ENCODE peak calls at places on chromosomes 3 and 15, in ten cellular contexts. D is astrocyte, I is A673, E is mammary epithelial cell, Z is brain microvascular endothelial cell, G is lower lobe of right lung, U is epithelial cell of prostate, M is IMR-90, S is GM23248, P is kidney. H is an unnamed sample.

GRCh38 chr15:33722005-33722672 is 246.2 kb upstream of the CHRM5 start:
- DNase-seq in D (peak; percentile 67), I (no peak), E (peak; percentile 81), Z (peak; percentile 37), G (no peak), U (peak; percentile 79), M (peak; percentile 77), S (peak; percentile 83), P (no peak), H (no peak)

GRCh38 chr15:66655997-66656396 is 46.0 kb upstream of the SMAD6 start:
- DNase-seq in D (no peak), I (no peak), E (peak; percentile 19), Z (no peak), G (no peak), U (no peak), M (no peak), S (no peak), P (no peak), H (no peak)

GRCh38 chr3:184399410-184399809 is 19.6 kb downstream of the CHRD start:
- DNase-seq in D (peak; percentile 93), I (no peak), E (no peak), Z (peak; percentile 90), G (no peak), U (peak; percentile 3), M (peak; percentile 96), S (peak; percentile 96), P (no peak), H (no peak)

GRCh38 chr3:194869482-194870169 is 183.9 kb downstream of the FAM43A start:
- DNase-seq in D (peak; percentile 53), I (peak; percentile 53), E (peak; percentile 64), Z (peak; percentile 49), G (no peak), U (peak; percentile 72), M (peak; percentile 96), S (peak; percentile 75), P (no peak), H (no peak)

GRCh38 chr3:197297476-197298340 is 704 bp downstream of the DLG1 start:
- DNase-seq in D (peak; percentile 74), I (peak; percentile 96), E (peak; percentile 88), Z (peak; percentile 77), G (peak; percentile 93), U (no peak), M (peak; percentile 82), S (peak; percentile 94), P (peak; percentile 96), H (peak; percentile 97)

GRCh38 chr15:26260517-26261133 is 397.5 kb upstream of the ATP10A start:
- DNase-seq in D (no peak), I (peak; percentile 9), E (no peak), Z (no peak), G (no peak), U (no peak), M (peak; percentile 22), S (peak; percentile 58), P (no peak), H (no peak)

GRCh38 chr3:48595075-48595525 is at the start of gene COL7A1:
- DNase-seq in D (no peak), I (peak; percentile 32), E (no peak), Z (no peak), G (no peak), U (no peak), M (no peak), S (peak; percentile 51), P (no peak), H (no peak)

GRCh38 chr15:59158701-59159034 is 48.0 kb upstream of the LDHAL6B start:
- DNase-seq in D (no peak), I (no peak), E (no peak), Z (no peak), G (peak; percentile 84), U (no peak), M (no peak), S (no peak), P (peak; percentile 72), H (no peak)

GRCh38 chr3:126654571-126655393 is at the start of gene TXNRD3:
- DNase-seq in D (peak; percentile 43), I (peak; percentile 59), E (peak; percentile 75), Z (peak; percentile 36), G (peak; percentile 89), U (no peak), M (peak; percentile 49), S (peak; percentile 86), P (peak; percentile 94), H (peak; percentile 86)

GRCh38 chr15:84908564-84908963 is 24.1 kb downstream of the SLC28A1 start:
- DNase-seq in D (no peak), I (no peak), E (no peak), Z (no peak), G (no peak), U (no peak), M (no peak), S (no peak), P (no peak), H (no peak)

GRCh38 chr15:35381328-35381727 is 164.6 kb downstream of the DPH6 start:
- DNase-seq in D (no peak), I (no peak), E (no peak), Z (no peak), G (no peak), U (no peak), M (no peak), S (no peak), P (no peak), H (no peak)

DNA sequence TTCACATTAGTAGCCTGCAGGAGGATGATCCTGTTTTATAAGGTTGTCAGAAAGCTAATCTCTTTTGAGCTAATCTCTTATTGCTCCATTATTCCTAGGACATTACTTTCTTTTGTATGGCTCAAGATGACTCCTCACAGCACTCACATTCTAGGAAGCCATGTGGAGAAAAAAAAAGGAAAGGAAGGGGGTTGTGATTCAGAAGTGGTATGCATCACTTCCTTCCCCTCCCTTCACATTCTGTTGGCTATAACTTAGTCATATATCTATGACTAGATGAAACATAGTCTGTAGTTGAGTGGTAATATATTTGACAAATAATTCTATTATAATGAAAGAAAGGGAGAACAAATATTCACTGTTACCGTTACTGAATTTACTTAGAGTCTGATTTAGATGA is 168.8 kb upstream of the TTC14 start:
- DNase-seq in D (peak; percentile 76), I (peak; percentile 6), E (peak; percentile 94), Z (peak; percentile 22), G (no peak), U (peak; percentile 82), M (peak; percentile 81), S (peak; percentile 79), P (no peak), H (no peak)
- H3K27ac ChIP-seq in D (peak overlapping the region; percentile 35), I (no peak overlapping the region), E (peak overlapping the region; percentile 97), Z (no peak overlapping the region), G (no peak overlapping the region), U (peak overlapping the region; percentile 90), M (no peak overlapping the region), S (peak overlapping the region; percentile 17), P (no peak overlapping the region), H (no peak overlapping the region)

GRCh38 chr3:73509812-73510211 is 114.9 kb downstream of the PDZRN3 start:
- DNase-seq in D (no peak), I (no peak), E (no peak), Z (no peak), G (no peak), U (no peak), M (peak; percentile 35), S (peak; percentile 25), P (no peak), H (peak; percentile 49)

GRCh38 chr3:73512095-73512494 is 112.6 kb downstream of the PDZRN3 start:
- DNase-seq in D (no peak), I (no peak), E (no peak), Z (no peak), G (no peak), U (no peak), M (peak; percentile 88), S (no peak), P (no peak), H (no peak)

GRCh38 chr3:73510298-73510697 is 114.4 kb downstream of the PDZRN3 start:
- DNase-seq in D (no peak), I (no peak), E (no peak), Z (no peak), G (no peak), U (no peak), M (no peak), S (peak; percentile 12), P (no peak), H (no peak)

GRCh38 chr3:73511555-73511954 is 113.2 kb downstream of the PDZRN3 start:
- DNase-seq in D (no peak), I (no peak), E (no peak), Z (no peak), G (no peak), U (no peak), M (no peak), S (no peak), P (no peak), H (no peak)

DNA sequence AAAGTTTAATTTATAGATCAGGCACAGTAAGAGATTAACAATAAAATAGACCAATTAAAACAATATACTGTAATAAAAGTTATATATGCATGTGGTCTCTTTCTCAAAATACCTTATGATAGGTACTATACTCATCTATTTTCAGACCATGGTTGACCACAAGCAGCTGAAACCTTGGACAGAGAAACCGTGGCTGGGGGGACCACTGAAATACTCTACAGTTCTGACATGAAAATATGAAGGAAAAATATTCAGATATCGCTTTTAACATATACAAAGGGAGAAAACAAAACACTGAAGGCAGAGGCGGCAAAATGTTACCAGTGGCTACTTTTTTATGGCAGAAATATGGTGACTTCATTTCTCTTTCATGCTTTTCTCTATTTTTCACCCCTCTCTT is 114.0 kb downstream of the PDZRN3 start:
- DNase-seq in D (no peak), I (no peak), E (no peak), Z (no peak), G (no peak), U (no peak), M (no peak), S (no peak), P (no peak), H (no peak)
- H3K27ac ChIP-seq in D (no peak overlapping the region), I (no peak overlapping the region), E (no peak overlapping the region), Z (no peak overlapping the region), G (no peak overlapping the region), U (no peak overlapping the region), M (peak overlapping the region; percentile 88), S (no peak overlapping the region), P (no peak overlapping the region), H (no peak overlapping the region)

DNA sequence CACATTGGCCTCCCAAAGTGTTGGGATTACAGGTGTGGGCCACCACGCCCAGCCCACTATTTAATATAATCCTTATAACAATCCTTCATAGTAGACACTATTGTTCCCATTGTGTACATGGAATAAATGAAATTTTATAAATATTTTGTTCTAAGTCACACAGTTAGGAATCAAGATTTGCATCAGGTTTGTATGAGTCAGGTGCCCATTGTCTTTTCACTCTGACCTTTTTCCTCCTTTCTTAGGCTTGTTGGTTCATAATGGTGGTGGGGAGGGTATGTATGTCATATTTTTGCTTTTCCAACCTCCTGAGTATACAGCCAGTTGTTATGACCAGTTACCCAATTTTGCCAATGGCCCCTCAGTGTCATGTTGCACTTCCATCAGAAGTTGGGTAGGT is 18.0 kb upstream of the SLC30A4 start:
- DNase-seq in D (no peak), I (no peak), E (no peak), Z (no peak), G (no peak), U (no peak), M (no peak), S (no peak), P (no peak), H (no peak)
- H3K27ac ChIP-seq in D (no peak overlapping the region), I (no peak overlapping the region), E (no peak overlapping the region), Z (no peak overlapping the region), G (no peak overlapping the region), U (no peak overlapping the region), M (no peak overlapping the region), S (no peak overlapping the region), P (no peak overlapping the region), H (no peak overlapping the region)

GRCh38 chr3:37652851-37653250 is 208.8 kb upstream of the CTDSPL start:
- DNase-seq in D (no peak), I (no peak), E (peak; percentile 35), Z (no peak), G (no peak), U (no peak), M (no peak), S (no peak), P (no peak), H (no peak)
- H3K27ac ChIP-seq in D (no peak overlapping the region), I (no peak overlapping the region), E (no peak overlapping the region), Z (no peak overlapping the region), G (no peak overlapping the region), U (no peak overlapping the region), M (no peak overlapping the region), S (no peak overlapping the region), P (no peak overlapping the region), H (no peak overlapping the region)

H was measured in left lung.